ENCODE peak calls at places on chromosomes 7 and 10, in ten cellular contexts. J is AG04450, C is bronchial epithelial cell, L is transverse colon, N is NB4, D is fibroblast of pulmonary artery, V is body of pancreas, K is cardiac fibroblast, I is IMR-90, H is psoas muscle. Y is an unnamed sample.

GRCh38 chr10:45427305-45427955 is 53.4 kb downstream of the ALOX5 start:
- DNase-seq in K (no peak), L (no peak), C (no peak), D (no peak), H (no peak), N (no peak), V (no peak), J (no peak), I (no peak), Y (no peak)

GRCh38 chr7:140696024-140696678 is 357 bp upstream of the NDUFB2 start:
- DNase-seq in J (peak), K (peak), D (peak), C (peak), H (peak), V (peak), N (peak), L (peak), I (peak), Y (peak)

GRCh38 chr10:29539398-29539797 is 95.4 kb downstream of the SVIL start:
- DNase-seq in C (no peak), K (no peak), I (no peak), H (peak), N (no peak), J (no peak), V (no peak), D (no peak), L (no peak), Y (no peak)

GRCh38 chr7:101265622-101266516 is 21.0 kb upstream of the FIS1 start:
- DNase-seq in V (no peak), C (no peak), L (no peak), J (no peak), H (no peak), D (no peak), N (no peak), I (no peak), K (no peak), Y (no peak)

GRCh38 chr7:155277385-155277994 is 20.2 kb upstream of the INSIG1 start:
- DNase-seq in I (no peak), L (no peak), N (no peak), K (peak), V (no peak), C (no peak), H (no peak), J (no peak), D (no peak), Y (no peak)

GRCh38 chr10:114043532-114044250 is at the start of gene ADRB1:
- DNase-seq in J (no peak), I (peak), H (peak), C (no peak), N (peak), K (peak), V (peak), D (no peak), L (peak), Y (peak)

GRCh38 chr7:141456298-141456697 is 94.9 kb upstream of the AGK start:
- DNase-seq in K (peak), H (no peak), I (no peak), N (no peak), J (no peak), V (no peak), L (no peak), C (no peak), D (no peak), Y (no peak)

GRCh38 chr7:23544913-23545354 is 13.2 kb upstream of the TRA2A start:
- DNase-seq in V (no peak), N (peak), K (peak), I (peak), C (peak), D (peak), L (no peak), H (no peak), J (no peak), Y (peak)

GRCh38 chr10:3159160-3159559 is 13.4 kb downstream of the PITRM1 start:
- DNase-seq in H (no peak), K (no peak), I (no peak), V (no peak), D (no peak), J (no peak), N (no peak), L (no peak), C (no peak), Y (no peak)

GRCh38 chr7:134780166-134780853 is 876 bp downstream of the CALD1 start:
- DNase-seq in K (peak), L (no peak), D (peak), I (no peak), N (no peak), J (no peak), H (no peak), C (no peak), V (no peak), Y (no peak)

GRCh38 chr7:29946428-29947186 is 43.0 kb downstream of the SCRN1 start:
- DNase-seq in L (peak), C (peak), D (peak), J (no peak), N (peak), H (no peak), V (peak), I (no peak), K (peak), Y (peak)

GRCh38 chr10:131580076-131580652 is 268.6 kb upstream of the TCERG1L start:
- DNase-seq in D (no peak), V (no peak), H (no peak), C (no peak), J (no peak), L (no peak), I (no peak), N (no peak), K (no peak), Y (no peak)

GRCh38 chr7:39667354-39667923 is 44.1 kb downstream of the RALA start:
- DNase-seq in I (no peak), N (no peak), J (no peak), K (peak), H (no peak), D (no peak), V (peak), L (no peak), C (no peak), Y (no peak)

GRCh38 chr10:117503170-117503885 is 39.2 kb upstream of the EMX2 start:
- DNase-seq in L (no peak), J (no peak), C (no peak), K (peak), D (peak), H (no peak), V (no peak), N (no peak), I (no peak), Y (peak)

GRCh38 chr7:133512560-133512959 is 259.7 kb downstream of the EXOC4 start:
- DNase-seq in D (peak), K (peak), J (peak), V (no peak), C (peak), H (no peak), N (no peak), I (peak), L (no peak), Y (no peak)

GRCh38 chr7:112271162-112271561 is 64.7 kb downstream of the ZNF277 start:
- DNase-seq in H (no peak), I (no peak), C (no peak), D (no peak), L (no peak), N (no peak), J (no peak), V (no peak), K (no peak), Y (no peak)

GRCh38 chr7:95169678-95170077 is 154.7 kb downstream of the PON1 start:
- DNase-seq in J (no peak), D (peak), C (no peak), V (no peak), N (no peak), H (no peak), K (peak), L (no peak), I (no peak), Y (no peak)

GRCh38 chr10:80596391-80597257 is 58.9 kb downstream of the SH2D4B start:
- DNase-seq in I (peak), N (peak), V (peak), L (peak), J (peak), H (no peak), K (peak), D (peak), C (peak), Y (peak)

GRCh38 chr7:32204361-32205018 is 134.3 kb upstream of the PDE1C start:
- DNase-seq in L (peak), J (peak), D (peak), N (peak), V (peak), H (peak), K (peak), I (peak), C (peak), Y (peak)

GRCh38 chr10:86706401-86706841 is 38.1 kb downstream of the LDB3 start:
- DNase-seq in D (no peak), V (no peak), H (peak), L (no peak), I (no peak), K (no peak), J (no peak), N (no peak), C (no peak), Y (no peak)

GRCh38 chr7:44638611-44639557 is 32.5 kb downstream of the OGDH start:
- DNase-seq in V (peak), H (peak), N (peak), I (peak), D (peak), K (peak), J (no peak), C (peak), L (peak), Y (peak)

GRCh38 chr7:153472516-153472915 is 579.7 kb upstream of the DPP6 start:
- DNase-seq in I (no peak), H (no peak), N (no peak), J (no peak), V (no peak), C (no peak), L (no peak), D (no peak), K (no peak), Y (no peak)

GRCh38 chr7:82410461-82410860 is 33.1 kb downstream of the CACNA2D1 start:
- DNase-seq in V (peak), H (peak), I (no peak), K (no peak), L (no peak), N (no peak), C (no peak), D (no peak), J (no peak), Y (no peak)

GRCh38 chr7:3321206-3321605 is 20.2 kb downstream of the SDK1 start:
- DNase-seq in H (no peak), V (no peak), K (no peak), D (no peak), L (no peak), N (no peak), C (no peak), J (no peak), I (no peak), Y (no peak)

GRCh38 chr10:127635882-127636281 is 86.8 kb downstream of the NPS start:
- DNase-seq in J (no peak), C (no peak), D (no peak), V (no peak), K (no peak), H (no peak), I (no peak), N (no peak), L (no peak), Y (no peak)
- TF ChIP-seq CTCF in J (no peak), C (no peak), D (no peak), V (no peak), K (no peak), H (no peak), I (no peak), N (no peak), L (no peak), Y (no peak)

DNA sequence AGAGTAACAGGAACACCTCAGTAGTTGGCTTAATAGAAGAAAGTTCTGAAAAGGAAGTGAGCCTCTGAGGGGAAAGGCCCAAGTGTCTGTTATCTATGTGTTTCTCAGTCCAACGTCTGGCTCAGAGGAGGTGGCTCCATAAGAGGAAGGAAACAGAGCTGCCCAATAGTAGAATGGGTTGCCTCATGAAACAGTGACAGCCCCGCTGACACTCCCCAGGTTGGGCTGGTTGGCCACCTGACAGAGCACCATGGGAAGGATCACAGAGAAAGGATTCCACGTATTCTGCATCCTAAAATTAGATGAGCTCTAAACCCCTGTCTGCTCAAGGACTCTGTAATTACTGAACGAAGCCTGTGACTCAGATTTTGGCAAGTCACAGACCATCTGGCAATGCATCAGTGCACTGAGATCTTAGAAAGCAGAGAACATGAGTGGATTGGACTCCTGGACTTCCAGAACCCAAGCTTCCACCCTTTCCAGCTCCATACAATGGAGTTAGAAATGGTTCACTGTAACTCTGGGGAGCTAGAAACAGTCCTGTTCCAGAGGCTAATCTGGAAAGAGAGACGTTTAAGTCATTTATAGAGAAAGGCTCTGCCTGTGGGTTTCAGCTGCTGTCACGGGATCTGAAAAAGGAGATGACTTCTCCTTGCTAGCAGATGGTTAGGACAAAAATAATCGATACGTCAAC is 2.9 kb downstream of the PKD2L1 start:
- DNase-seq in V (no peak), I (peak), C (no peak), K (no peak), L (peak), H (no peak), J (no peak), N (peak), D (no peak), Y (no peak)
- H3K4me3 ChIP-seq in V (no peak), I (no peak), C (no peak), K (no peak), L (no peak), H (no peak), J (no peak), N (no peak), D (no peak), Y (no peak)

GRCh38 chr10:94320285-94320914 is 42.3 kb downstream of the NOC3L start:
- DNase-seq in L (peak), V (peak), D (peak), I (peak), J (no peak), H (peak), N (peak), C (peak), K (peak), Y (peak)

GRCh38 chr10:94315975-94316464 is 46.7 kb downstream of the NOC3L start:
- DNase-seq in I (peak), C (no peak), D (peak), H (no peak), L (no peak), V (no peak), N (no peak), K (peak), J (no peak), Y (no peak)

GRCh38 chr10:94310369-94310768 is 52.4 kb downstream of the NOC3L start:
- DNase-seq in I (no peak), N (no peak), K (no peak), H (no peak), V (no peak), D (no peak), L (no peak), C (no peak), J (no peak), Y (no peak)

DNA sequence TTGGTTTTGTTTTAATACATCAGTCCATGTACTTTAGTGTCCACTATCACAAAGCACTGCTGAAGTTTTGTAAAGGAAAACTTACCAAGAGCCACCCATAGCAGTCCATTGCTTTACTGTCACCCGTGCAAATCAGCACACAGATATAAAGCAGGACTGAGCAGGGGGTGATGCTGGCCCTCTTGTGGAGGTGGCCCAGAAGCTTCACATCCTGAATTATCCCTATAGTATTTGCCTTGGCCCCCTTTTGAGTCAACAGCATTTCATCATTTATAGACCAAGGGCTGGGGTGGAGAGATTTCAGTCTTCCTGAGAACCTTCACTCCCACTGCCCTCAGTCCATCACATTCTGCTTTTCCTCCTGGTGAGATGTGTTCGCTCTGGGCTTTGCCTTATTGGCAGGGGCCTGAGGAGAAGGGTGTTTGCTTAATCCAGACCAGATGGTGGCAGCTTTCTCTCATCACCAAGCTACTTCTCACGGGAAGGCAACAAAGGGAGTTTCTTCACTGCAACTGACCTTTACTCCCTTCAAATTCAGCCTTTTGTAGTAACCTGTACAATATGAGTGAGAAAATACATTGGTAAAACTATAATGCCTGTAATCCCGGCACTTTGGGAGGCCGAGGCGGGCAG is 47.7 kb downstream of the NOC3L start:
- DNase-seq in D (peak), L (no peak), H (no peak), J (no peak), I (peak), K (peak), V (no peak), N (no peak), C (no peak), Y (no peak)
- TF ChIP-seq CTCF in D (no peak), L (no peak), H (no peak), J (peak), I (no peak), K (no peak), V (no peak), N (no peak), C (no peak), Y (peak)

GRCh38 chr10:6086375-6087233 is 2.2 kb upstream of the RBM17 start:
- DNase-seq in J (peak), I (peak), K (peak), H (peak), L (peak), C (peak), V (peak), N (peak), D (peak), Y (peak)
- H3K4me3 ChIP-seq in J (no peak), I (no peak), K (no peak), H (peak), L (no peak), C (no peak), V (no peak), N (no peak), D (no peak), Y (peak)